ENCODE peak calls at places on chromosomes 6 and 20, in six cellular contexts. A is glutamatergic neuron, N is spleen, G is HL-60, W is RWPE2, S is IMR-90. B is an unnamed sample.

GRCh38 chr6:105993769-105994521 is 92.2 kb upstream of the PRDM1 start:
- DNase-seq in A (peak; percentile 56), N (peak; percentile 88), G (peak; percentile 67), W (no peak), S (peak; percentile 45), B (no peak)

GRCh38 chr6:158849899-158850806 is 31.0 kb upstream of the EZR start:
- DNase-seq in A (no peak), N (no peak), G (no peak), W (peak; percentile 79), S (peak; percentile 97), B (no peak)

GRCh38 chr20:58571942-58572666 is 56.9 kb upstream of the APCDD1L start:
- DNase-seq in A (no peak), N (peak; percentile 5), G (no peak), W (no peak), S (peak; percentile 88), B (no peak)

GRCh38 chr20:49595811-49596545 is 28.0 kb upstream of the PTGIS start:
- DNase-seq in A (no peak), N (no peak), G (no peak), W (no peak), S (peak; percentile 67), B (no peak)

GRCh38 chr20:63007722-63008488 is 1.1 kb upstream of the BHLHE23 start:
- DNase-seq in A (peak; percentile 47), N (no peak), G (no peak), W (no peak), S (no peak), B (no peak)

GRCh38 chr6:39823187-39823815 is 31.1 kb downstream of the DAAM2 start:
- DNase-seq in A (no peak), N (peak; percentile 84), G (no peak), W (no peak), S (no peak), B (no peak)

GRCh38 chr6:149482542-149483261 is 2.1 kb downstream of the ZC3H12D start:
- DNase-seq in A (no peak), N (peak; percentile 85), G (peak; percentile 74), W (no peak), S (no peak), B (no peak)

GRCh38 chr20:49268600-49269365 is 9.1 kb downstream of the ZNFX1 start:
- DNase-seq in A (no peak), N (no peak), G (no peak), W (no peak), S (peak; percentile 81), B (no peak)

GRCh38 chr20:51731771-51732453 is 36.3 kb downstream of the ATP9A start:
- DNase-seq in A (no peak), N (no peak), G (no peak), W (no peak), S (peak; percentile 58), B (no peak)

GRCh38 chr6:169292340-169293124 is 38.9 kb upstream of the THBS2 start:
- DNase-seq in A (no peak), N (no peak), G (no peak), W (peak; percentile 72), S (peak; percentile 97), B (no peak)

GRCh38 chr6:158312672-158313397 is 570 bp downstream of the TULP4 start:
- DNase-seq in A (peak; percentile 24), N (no peak), G (no peak), W (no peak), S (no peak), B (no peak)

GRCh38 chr20:9186396-9186795 is 117.5 kb downstream of the PLCB4 start:
- DNase-seq in A (no peak), N (no peak), G (no peak), W (no peak), S (no peak), B (no peak)

GRCh38 chr6:7439243-7439642 is 49.6 kb downstream of the RIOK1 start:
- DNase-seq in A (no peak), N (no peak), G (peak; percentile 48), W (no peak), S (no peak), B (no peak)

GRCh38 chr20:17816804-17817590 is 117.2 kb downstream of the BANF2 start:
- DNase-seq in A (no peak), N (no peak), G (no peak), W (no peak), S (no peak), B (no peak)

GRCh38 chr6:107125771-107126170 is 10.5 kb upstream of the BEND3 start:
- DNase-seq in A (no peak), N (no peak), G (no peak), W (no peak), S (no peak), B (no peak)
- TF ChIP-seq CTCF in A (no peak), N (no peak), G (no peak), W (no peak), S (no peak), B (no peak)

GRCh38 chr20:38731738-38732113 is 7.4 kb downstream of the SLC32A1 start:
- DNase-seq in A (no peak), N (no peak), G (no peak), W (peak; percentile 36), S (no peak), B (no peak)
- TF ChIP-seq CTCF in A (peak; percentile 65), N (peak; percentile 45), G (no peak), W (peak; percentile 93), S (no peak), B (peak; percentile 49)

DNA sequence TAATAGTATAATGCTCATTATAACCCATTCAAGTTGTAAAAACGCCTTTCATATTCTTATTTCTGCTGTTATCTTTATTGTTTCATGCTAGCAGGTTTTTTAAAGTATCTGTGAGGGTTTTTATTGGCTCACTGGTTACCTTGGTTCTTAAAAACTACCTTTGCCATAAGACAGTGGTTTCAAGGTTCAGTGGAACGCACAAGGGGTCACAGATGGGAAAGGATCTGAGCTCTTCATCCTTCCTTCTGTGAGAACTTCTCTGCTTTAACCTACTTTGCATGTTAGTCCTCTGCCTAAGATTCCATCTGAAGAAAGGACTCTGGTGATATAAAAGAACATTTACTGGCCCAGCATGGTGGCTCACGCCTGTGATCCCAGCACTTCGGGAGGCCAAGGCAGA is 492.6 kb downstream of the CD83 start:
- DNase-seq in A (no peak), N (no peak), G (no peak), W (no peak), S (no peak), B (no peak)
- TF ChIP-seq CTCF in A (no peak), N (no peak), G (no peak), W (no peak), S (no peak), B (no peak)

GRCh38 chr6:137414599-137414998 is 79.6 kb downstream of the OLIG3 start:
- DNase-seq in A (no peak), N (no peak), G (no peak), W (no peak), S (no peak), B (no peak)

GRCh38 chr6:137417411-137417810 is 76.8 kb downstream of the OLIG3 start:
- DNase-seq in A (no peak), N (no peak), G (no peak), W (no peak), S (peak; percentile 4), B (no peak)

GRCh38 chr6:137415127-137415833 is 78.9 kb downstream of the OLIG3 start:
- DNase-seq in A (peak; percentile 60), N (peak; percentile 78), G (peak; percentile 67), W (no peak), S (peak; percentile 53), B (peak; percentile 69)

GRCh38 chr6:137416376-137417109 is 77.7 kb downstream of the OLIG3 start:
- DNase-seq in A (no peak), N (no peak), G (no peak), W (no peak), S (peak; percentile 28), B (no peak)

DNA sequence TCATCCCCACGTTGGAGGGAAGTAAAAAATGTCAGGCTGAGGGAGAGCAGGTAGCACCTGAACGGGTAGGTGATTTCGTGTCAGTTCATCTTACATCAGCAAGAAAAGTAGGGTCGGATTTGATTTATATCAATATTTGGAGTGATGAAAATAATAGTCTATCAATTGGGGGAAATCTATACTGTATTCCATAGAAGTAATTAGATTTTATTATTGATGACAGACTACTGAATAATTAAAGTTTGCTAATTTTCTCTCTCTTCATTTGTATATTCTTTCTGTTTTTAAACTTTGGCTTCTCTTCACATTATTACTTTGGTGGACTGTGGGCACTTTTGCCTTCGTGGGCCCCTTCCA is 78.4 kb downstream of the OLIG3 start:
- DNase-seq in A (no peak), N (no peak), G (no peak), W (no peak), S (no peak), B (no peak)
- TF ChIP-seq CTCF in A (no peak), N (peak; percentile 3), G (no peak), W (peak; percentile 34), S (no peak), B (no peak)

DNA sequence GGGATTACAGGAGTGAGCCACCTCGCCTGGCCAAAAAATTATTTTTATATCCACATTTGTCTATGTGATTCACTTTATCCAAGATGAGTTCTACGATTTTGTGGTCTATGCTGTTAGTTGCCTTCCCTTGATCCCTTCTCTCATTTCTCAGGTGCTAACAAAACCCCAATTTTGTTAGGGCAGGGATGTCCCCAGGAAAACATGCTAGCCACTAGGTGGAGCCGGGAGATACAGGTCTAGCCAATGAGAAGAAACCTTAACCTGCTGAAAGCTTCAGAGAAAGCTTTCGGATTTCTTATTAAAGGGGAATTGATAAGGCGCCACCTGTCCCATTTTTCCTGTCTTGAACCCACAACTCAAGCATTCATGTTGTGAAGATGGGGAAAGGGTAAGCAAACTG is 167.4 kb upstream of the OLIG3 start:
- DNase-seq in A (peak; percentile 30), N (no peak), G (peak; percentile 41), W (no peak), S (peak; percentile 26), B (peak; percentile 11)
- TF ChIP-seq CTCF in A (peak; percentile 28), N (peak; percentile 69), G (peak; percentile 22), W (peak; percentile 68), S (peak; percentile 49), B (no peak)

GRCh38 chr6:142945071-142945445 is at the start of gene HIVEP2:
- DNase-seq in A (peak; percentile 78), N (peak; percentile 94), G (peak; percentile 58), W (peak; percentile 90), S (peak; percentile 87), B (peak; percentile 83)
- TF ChIP-seq CTCF in A (no peak), N (no peak), G (no peak), W (no peak), S (peak; percentile 20), B (no peak)

GRCh38 chr6:29227235-29227634 is 56.5 kb downstream of the OR2J2 start:
- DNase-seq in A (no peak), N (no peak), G (no peak), W (no peak), S (no peak), B (no peak)
- TF ChIP-seq CTCF in A (no peak), N (no peak), G (no peak), W (no peak), S (no peak), B (no peak)

GRCh38 chr6:43091020-43091419 is 14.9 kb downstream of the PTK7 start:
- DNase-seq in A (no peak), N (peak; percentile 24), G (no peak), W (no peak), S (no peak), B (no peak)
- TF ChIP-seq CTCF in A (no peak), N (no peak), G (no peak), W (no peak), S (no peak), B (no peak)

GRCh38 chr6:2989332-2990178 is 10.1 kb upstream of the NQO2 start:
- DNase-seq in A (peak; percentile 70), N (peak; percentile 89), G (peak; percentile 93), W (peak; percentile 87), S (peak; percentile 95), B (peak; percentile 78)
- TF ChIP-seq CTCF in A (peak; percentile 3), N (peak; percentile 4), G (no peak), W (peak; percentile 81), S (no peak), B (no peak)

GRCh38 chr20:14127831-14128230 is 132.5 kb downstream of the MACROD2 start:
- DNase-seq in A (no peak), N (no peak), G (no peak), W (no peak), S (no peak), B (no peak)
- TF ChIP-seq CTCF in A (no peak), N (no peak), G (no peak), W (no peak), S (no peak), B (no peak)

B was measured in endothelial cell.